ENCODE peak calls at places on chromosomes 7 and 10, in six cellular contexts. H is suprapubic skin, R is lower leg skin, V is IMR-90, B is ovary, X is body of pancreas. C is an unnamed sample.
A peak's percentile ranks its signal among the peaks of the same experiment; 100 is the strongest.

GRCh38 chr7:25260862-25261454 is 32.7 kb upstream of the NPVF start:
- DNase-seq in H (no peak), R (no peak), V (peak; percentile 53), B (no peak), X (no peak), C (no peak)

GRCh38 chr10:122632031-122632430 is 67.6 kb downstream of the C10orf120 start:
- DNase-seq in H (no peak), R (no peak), V (no peak), B (no peak), X (no peak), C (no peak)

GRCh38 chr10:13268310-13268709 is 31.6 kb downstream of the PHYH start:
- DNase-seq in H (no peak), R (no peak), V (no peak), B (no peak), X (no peak), C (no peak)

GRCh38 chr7:73439305-73439704 is 5.7 kb downstream of the FZD9 start:
- DNase-seq in H (no peak), R (no peak), V (no peak), B (no peak), X (no peak), C (no peak)

GRCh38 chr7:89456556-89456955 is 661.0 kb upstream of the TEX47 start:
- DNase-seq in H (no peak), R (no peak), V (no peak), B (no peak), X (no peak), C (no peak)

GRCh38 chr10:75239391-75239790 is 3.6 kb upstream of the COMTD1 start:
- DNase-seq in H (peak; percentile 49), R (no peak), V (no peak), B (no peak), X (no peak), C (no peak)

GRCh38 chr7:152341039-152341913 is 94.5 kb downstream of the KMT2C start:
- DNase-seq in H (no peak), R (peak; percentile 20), V (peak; percentile 72), B (no peak), X (peak; percentile 70), C (peak; percentile 33)

GRCh38 chr10:43044444-43045245 is 32.2 kb upstream of the RET start:
- DNase-seq in H (peak; percentile 54), R (no peak), V (no peak), B (peak; percentile 6), X (no peak), C (no peak)

GRCh38 chr7:341841-342638 is 52.1 kb downstream of the FOXL3 start:
- DNase-seq in H (no peak), R (no peak), V (no peak), B (no peak), X (peak; percentile 99), C (no peak)

GRCh38 chr10:1538531-1539061 is 198.7 kb downstream of the ADARB2 start:
- DNase-seq in H (no peak), R (no peak), V (no peak), B (no peak), X (no peak), C (no peak)

GRCh38 chr10:48275743-48276142 is 1.2 kb upstream of the FRMPD2 start:
- DNase-seq in H (no peak), R (no peak), V (no peak), B (no peak), X (no peak), C (no peak)

GRCh38 chr10:102918817-102919236 is 733 bp downstream of the CNNM2 start:
- DNase-seq in H (no peak), R (peak; percentile 20), V (no peak), B (no peak), X (no peak), C (no peak)

GRCh38 chr10:78621183-78621789 is 447.5 kb upstream of the ZMIZ1 start:
- DNase-seq in H (no peak), R (no peak), V (no peak), B (no peak), X (peak; percentile 31), C (no peak)

GRCh38 chr7:139389091-139389490 is 29.4 kb downstream of the LUC7L2 start:
- DNase-seq in H (no peak), R (no peak), V (no peak), B (no peak), X (no peak), C (no peak)

GRCh38 chr10:112813866-112814596 is 136.0 kb upstream of the TCF7L2 start:
- DNase-seq in H (no peak), R (no peak), V (no peak), B (no peak), X (no peak), C (no peak)

GRCh38 chr7:40733578-40733977 is 598.8 kb downstream of the SUGCT start:
- DNase-seq in H (no peak), R (no peak), V (no peak), B (no peak), X (no peak), C (no peak)

GRCh38 chr10:121935702-121936101 is 7.9 kb upstream of the ATE1 start:
- DNase-seq in H (no peak), R (no peak), V (no peak), B (no peak), X (peak; percentile 48), C (no peak)

GRCh38 chr10:54800677-54801480 is at the start of gene PCDH15:
- DNase-seq in H (no peak), R (no peak), V (no peak), B (no peak), X (peak; percentile 38), C (peak; percentile 2)

GRCh38 chr10:6053816-6054581 is 8.2 kb downstream of the IL2RA start:
- DNase-seq in H (peak; percentile 78), R (peak; percentile 28), V (no peak), B (peak; percentile 29), X (peak; percentile 74), C (no peak)

GRCh38 chr10:20185116-20185515 is 368.9 kb downstream of the PLXDC2 start:
- DNase-seq in H (no peak), R (no peak), V (no peak), B (no peak), X (no peak), C (no peak)

GRCh38 chr10:119652361-119652760 is 1.2 kb downstream of the BAG3 start:
- DNase-seq in H (no peak), R (no peak), V (peak; percentile 82), B (no peak), X (no peak), C (no peak)

GRCh38 chr10:119653209-119653608 is 2.0 kb downstream of the BAG3 start:
- DNase-seq in H (no peak), R (no peak), V (peak; percentile 30), B (no peak), X (no peak), C (no peak)

GRCh38 chr10:119650062-119650461 is 1.1 kb upstream of the BAG3 start:
- DNase-seq in H (no peak), R (no peak), V (no peak), B (no peak), X (no peak), C (no peak)

GRCh38 chr10:119651514-119652327 is 541 bp downstream of the BAG3 start:
- DNase-seq in H (peak; percentile 85), R (no peak), V (no peak), B (peak; percentile 38), X (peak; percentile 42), C (no peak)

GRCh38 chr10:119650692-119651513 is at the start of gene BAG3:
- DNase-seq in H (peak; percentile 97), R (peak; percentile 94), V (peak; percentile 92), B (peak; percentile 95), X (peak; percentile 95), C (peak; percentile 79)
- TF ChIP-seq POLR2A in H (no peak), R (no peak), V (peak; percentile 97), B (peak; percentile 70), X (peak; percentile 91), C (peak; percentile 83)

DNA sequence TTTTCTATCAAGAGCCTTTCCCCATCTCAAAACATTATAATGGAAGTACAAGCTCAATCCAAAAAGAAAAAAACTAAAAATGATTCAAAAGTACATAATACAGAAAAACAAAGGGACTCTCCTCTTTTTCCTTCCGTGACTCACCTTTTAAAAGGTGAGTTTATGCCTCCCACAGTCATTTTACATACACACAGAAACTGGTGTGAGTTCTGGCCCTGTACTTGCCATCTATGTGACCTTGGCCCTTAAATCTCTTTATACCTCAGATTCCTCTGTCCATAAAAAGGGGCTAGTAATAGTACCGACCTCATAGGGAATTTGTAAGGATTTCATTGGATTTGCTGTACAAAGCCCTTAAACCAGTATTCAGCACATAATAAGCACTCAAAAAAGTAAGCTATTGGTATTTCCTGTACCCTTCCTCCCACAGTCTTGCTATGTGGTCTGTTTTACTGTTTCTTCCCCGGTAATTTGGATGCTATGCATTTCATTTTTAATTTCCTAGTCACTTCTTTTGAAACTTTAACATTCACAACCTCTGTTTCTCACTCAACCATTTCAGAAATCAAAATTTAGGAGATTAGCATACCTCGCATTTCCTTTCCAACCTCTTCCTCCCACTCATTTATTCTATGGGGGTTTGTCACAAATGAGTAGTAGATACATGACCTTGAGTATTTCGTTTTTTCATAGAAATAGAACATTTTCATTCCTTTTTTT is 39.0 kb downstream of the STK17A start:
- DNase-seq in H (no peak), R (no peak), V (no peak), B (no peak), X (no peak), C (no peak)
- TF ChIP-seq POLR2A in H (no peak), R (no peak), V (no peak), B (no peak), X (no peak), C (no peak)

DNA sequence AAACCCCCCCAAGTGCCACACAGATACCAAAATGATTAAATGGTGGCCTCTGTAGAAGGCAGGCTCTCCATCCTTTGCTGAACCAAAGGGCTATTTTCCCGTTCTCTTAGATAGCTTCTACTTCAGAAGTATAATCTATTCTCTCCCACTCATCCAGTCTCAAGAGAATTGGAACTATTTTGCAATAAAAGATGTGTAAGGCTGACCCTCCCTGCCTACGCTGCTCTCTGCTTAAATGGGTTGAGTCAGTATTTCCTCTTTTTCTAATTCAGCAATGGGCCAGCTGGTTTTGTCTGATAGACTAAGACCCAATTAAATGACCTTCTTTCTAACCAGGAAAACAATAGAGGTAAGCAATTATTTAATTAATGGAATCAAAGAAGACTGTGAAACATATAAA is 171.5 kb downstream of the ZNF365 start:
- DNase-seq in H (no peak), R (no peak), V (peak; percentile 39), B (peak; percentile 24), X (peak; percentile 7), C (no peak)
- TF ChIP-seq POLR2A in H (no peak), R (no peak), V (no peak), B (no peak), X (no peak), C (no peak)

DNA sequence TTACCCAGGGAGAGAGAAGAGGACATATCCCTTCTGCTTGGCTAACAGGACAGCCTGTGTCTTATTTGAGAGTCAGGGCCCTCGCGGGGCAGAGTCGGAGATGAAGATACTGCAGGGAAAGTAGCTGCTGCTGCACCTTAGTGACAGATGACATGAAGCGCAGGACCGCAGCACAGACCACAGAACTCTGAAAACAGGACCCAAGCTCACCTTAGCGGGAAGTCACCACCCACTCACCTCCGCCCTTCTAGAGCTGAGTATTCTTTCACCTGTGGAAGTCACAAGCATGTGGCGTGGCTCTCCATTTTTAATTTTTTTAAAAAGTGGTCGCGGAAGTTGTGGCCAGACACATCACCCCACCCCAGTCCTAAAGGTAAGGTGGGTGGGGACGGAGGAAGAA is 191.4 kb downstream of the FAM107B start:
- DNase-seq in H (no peak), R (no peak), V (no peak), B (no peak), X (no peak), C (no peak)
- TF ChIP-seq POLR2A in H (no peak), R (no peak), V (no peak), B (no peak), X (no peak), C (no peak)

C was measured in H54.